ENCODE peak calls at places on chromosomes 6 and 20, in eight cellular contexts. Q is activated naive CD8-positive, alpha-beta T cell treated with anti-CD3 and anti-CD28 coated beads, Interleukin-2, amount 50 U/mL, for 24 hours; G is DMS153; K is NCI-H1092 treated with DMSO at 0.1 percent for 48 hours; E is RWPE1; S is iris pigment epithelial cell; B is adipocyte; R is lower lobe of right lung. X is an unnamed sample.

GRCh38 chr6:285030-285771 is 7.1 kb upstream of the DUSP22 start:
- DNase-seq in Q (no peak), E (no peak), R (no peak), K (no peak), B (no peak), S (no peak), G (no peak), X (no peak)

GRCh38 chr6:112309244-112309643 is 37.9 kb upstream of the RFPL4B start:
- DNase-seq in S (no peak), E (no peak), G (no peak), R (no peak), B (no peak), K (no peak), Q (no peak), X (no peak)

GRCh38 chr6:112237644-112238043 is 16.7 kb downstream of the LAMA4 start:
- DNase-seq in K (no peak), E (no peak), B (peak), Q (no peak), R (no peak), S (peak), G (no peak), X (no peak)

GRCh38 chr6:111871207-111871606 is 2.0 kb downstream of the FYN start:
- DNase-seq in S (no peak), K (no peak), R (no peak), E (no peak), G (no peak), Q (no peak), B (no peak), X (peak)

GRCh38 chr20:6909608-6910007 is 142.1 kb downstream of the BMP2 start:
- DNase-seq in E (peak), G (no peak), Q (no peak), S (no peak), R (no peak), K (no peak), B (no peak), X (no peak)

GRCh38 chr20:10318625-10319024 is 100.0 kb downstream of the SNAP25 start:
- DNase-seq in G (no peak), R (no peak), K (no peak), Q (no peak), E (no peak), B (no peak), S (no peak), X (peak)

GRCh38 chr6:54112171-54112650 is 968 bp downstream of the MLIP start:
- DNase-seq in G (no peak), B (peak), S (peak), K (no peak), R (no peak), E (no peak), Q (no peak), X (no peak)

GRCh38 chr20:53706008-53706481 is 112.4 kb upstream of the ZNF217 start:
- DNase-seq in G (no peak), B (peak), S (peak), Q (no peak), K (no peak), E (no peak), R (no peak), X (no peak)

GRCh38 chr6:17361013-17361412 is 32.4 kb upstream of the CAP2 start:
- DNase-seq in R (no peak), Q (no peak), S (peak), G (no peak), K (no peak), E (no peak), B (peak), X (no peak)

GRCh38 chr6:155472886-155473285 is 17.2 kb upstream of the NOX3 start:
- DNase-seq in E (no peak), B (peak), R (no peak), Q (no peak), K (no peak), G (no peak), S (peak), X (no peak)

GRCh38 chr6:21200056-21200870 is 393.3 kb upstream of the SOX4 start:
- DNase-seq in Q (no peak), G (peak), K (peak), E (no peak), R (no peak), B (no peak), S (peak), X (no peak)

GRCh38 chr6:143955971-143956370 is 52.1 kb downstream of the PLAGL1 start:
- DNase-seq in S (peak), E (no peak), G (no peak), Q (no peak), R (no peak), K (no peak), B (no peak), X (no peak)

GRCh38 chr20:12391099-12391498 is 473.4 kb downstream of the BTBD3 start:
- DNase-seq in G (no peak), R (no peak), Q (no peak), E (no peak), K (no peak), S (no peak), B (no peak), X (no peak)

GRCh38 chr6:134822920-134823430 is 126.9 kb downstream of the ALDH8A1 start:
- DNase-seq in B (peak), G (peak), E (peak), R (peak), Q (peak), S (peak), K (peak), X (peak)

GRCh38 chr20:5290596-5290995 is 26.2 kb downstream of the PROKR2 start:
- DNase-seq in K (no peak), S (no peak), Q (no peak), G (no peak), B (no peak), E (no peak), R (no peak), X (no peak)

GRCh38 chr6:71621918-71622519 is 264.3 kb upstream of the RIMS1 start:
- DNase-seq in K (no peak), B (peak), R (no peak), G (no peak), S (peak), Q (no peak), E (peak), X (peak)

GRCh38 chr6:5191722-5192121 is 69.0 kb downstream of the LYRM4 start:
- DNase-seq in G (no peak), S (peak), R (no peak), B (no peak), K (no peak), Q (no peak), E (no peak), X (no peak)

X was measured in Karpas-422.